ENCODE peak calls at places on chromosomes 4 and X, in eight cellular contexts. Z is body of pancreas, D is stomach, B is tibial nerve, W is cardiac muscle cell, G is lung, M is K562, C is MM.1S. O is an unnamed sample. For H3K36me3 and H3K4me1, the result is how much of the 10 kb centered on the place peaks cover.

GRCh38 chr4:143597271-143597670 is 83.8 kb downstream of the SMARCA5 start:
- DNase-seq in Z (no peak), D (no peak), B (no peak), W (no peak), G (no peak), M (no peak), C (no peak), O (no peak)

GRCh38 chr4:145839151-145839550 is 99.5 kb downstream of the ZNF827 start:
- DNase-seq in Z (no peak), D (no peak), B (no peak), W (no peak), G (no peak), M (no peak), C (no peak), O (no peak)

GRCh38 chr4:36385951-36386561 is 104.6 kb downstream of the DTHD1 start:
- DNase-seq in Z (no peak), D (no peak), B (no peak), W (no peak), G (no peak), M (no peak), C (peak), O (no peak)

GRCh38 chrX:87900320-87900908 is 382.8 kb downstream of the KLHL4 start:
- DNase-seq in Z (no peak), D (no peak), B (no peak), W (no peak), G (no peak), M (no peak), C (peak), O (no peak)

GRCh38 chr4:1368421-1369090 is 21.5 kb downstream of the UVSSA start:
- DNase-seq in Z (peak), D (no peak), B (no peak), W (no peak), G (no peak), M (no peak), C (no peak), O (peak)

GRCh38 chr4:139595989-139596679 is 40.1 kb upstream of the SETD7 start:
- DNase-seq in Z (no peak), D (no peak), B (peak), W (no peak), G (no peak), M (no peak), C (no peak), O (no peak)

GRCh38 chrX:18833071-18833731 is 125.8 kb downstream of the PPEF1 start:
- DNase-seq in Z (no peak), D (no peak), B (peak), W (no peak), G (no peak), M (no peak), C (no peak), O (peak)

GRCh38 chr4:82562553-82562854 is 716 bp upstream of the TMEM150C start:
- DNase-seq in Z (no peak), D (no peak), B (no peak), W (no peak), G (no peak), M (no peak), C (no peak), O (no peak)

GRCh38 chrX:10156199-10157031 is at the start of gene CLCN4:
- DNase-seq in Z (peak), D (peak), B (no peak), W (peak), G (peak), M (no peak), C (no peak), O (peak)

GRCh38 chr4:140628016-140628415 is 59.3 kb upstream of the UCP1 start:
- DNase-seq in Z (no peak), D (no peak), B (no peak), W (no peak), G (no peak), M (no peak), C (no peak), O (no peak)

GRCh38 chrX:32448320-32448719 is 763.0 kb downstream of the DMD start:
- DNase-seq in Z (no peak), D (no peak), B (no peak), W (no peak), G (no peak), M (no peak), C (peak), O (no peak)

GRCh38 chr4:76087007-76087769 is 12.7 kb downstream of the ART3 start:
- DNase-seq in Z (peak), D (peak), B (no peak), W (peak), G (no peak), M (peak), C (peak), O (no peak)

GRCh38 chrX:147838465-147839131 is 73.1 kb upstream of the FMR1 start:
- DNase-seq in Z (no peak), D (no peak), B (no peak), W (no peak), G (no peak), M (no peak), C (no peak), O (no peak)

GRCh38 chrX:50888884-50889283 is 21.7 kb upstream of the BMP15 start:
- DNase-seq in Z (no peak), D (no peak), B (no peak), W (no peak), G (no peak), M (no peak), C (no peak), O (no peak)

GRCh38 chrX:48468693-48469691 is 1.1 kb downstream of the SLC38A5 start:
- DNase-seq in Z (no peak), D (no peak), B (no peak), W (no peak), G (no peak), M (peak), C (peak), O (peak)

GRCh38 chr4:110172972-110173371 is 25.4 kb downstream of the ELOVL6 start:
- DNase-seq in Z (no peak), D (no peak), B (no peak), W (no peak), G (no peak), M (no peak), C (no peak), O (no peak)
- H3K36me3 ChIP-seq in Z (under half), D (under half), B (under half), W (under half), G (under half), M (half or more), C (under half), O (under half)

GRCh38 chr4:13905543-13905942 is 278.0 kb upstream of the BOD1L1 start:
- DNase-seq in Z (no peak), D (no peak), B (no peak), W (no peak), G (no peak), M (no peak), C (no peak), O (no peak)

GRCh38 chr4:13908455-13908854 is 280.9 kb upstream of the BOD1L1 start:
- DNase-seq in Z (no peak), D (no peak), B (no peak), W (no peak), G (no peak), M (no peak), C (no peak), O (no peak)

GRCh38 chr4:13903851-13904340 is 276.4 kb upstream of the BOD1L1 start:
- DNase-seq in Z (no peak), D (no peak), B (no peak), W (no peak), G (no peak), M (no peak), C (no peak), O (no peak)

GRCh38 chr4:13907255-13907751 is 279.8 kb upstream of the BOD1L1 start:
- DNase-seq in Z (no peak), D (no peak), B (no peak), W (no peak), G (no peak), M (no peak), C (peak), O (no peak)

GRCh38 chr4:13906727-13907126 is 279.2 kb upstream of the BOD1L1 start:
- DNase-seq in Z (no peak), D (no peak), B (no peak), W (no peak), G (no peak), M (no peak), C (no peak), O (no peak)
- H3K4me1 ChIP-seq in Z (under half), D (under half), B (under half), W (under half), G (under half), M (under half), C (under half), O (under half)

DNA sequence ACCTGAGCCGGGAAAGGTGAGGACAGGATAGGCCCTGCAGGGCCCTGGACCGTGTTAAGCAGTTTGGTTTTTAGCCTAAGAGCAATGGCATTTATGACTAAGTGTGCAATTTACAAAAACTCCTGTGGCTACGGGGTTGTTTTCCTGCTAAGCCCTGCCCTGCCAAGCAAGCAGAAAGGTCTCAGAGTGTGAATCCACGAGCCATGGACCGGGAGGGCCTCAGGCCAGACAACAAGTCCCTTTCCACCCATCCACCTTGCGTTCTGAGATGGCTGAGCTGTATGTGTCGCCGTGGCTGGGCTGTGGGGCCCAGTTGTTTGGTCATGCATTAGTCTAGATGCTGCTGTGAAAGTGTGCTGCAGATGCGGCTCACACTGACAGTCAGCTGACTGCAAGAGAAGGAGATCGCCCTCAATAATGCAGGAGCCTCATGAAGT is 33.9 kb upstream of the AFAP1 start:
- DNase-seq in Z (no peak), D (no peak), B (no peak), W (no peak), G (no peak), M (no peak), C (no peak), O (no peak)
- TF ChIP-seq CTCF in Z (no peak), D (no peak), B (no peak), W (no peak), G (no peak), M (no peak), C (no peak), O (no peak)

DNA sequence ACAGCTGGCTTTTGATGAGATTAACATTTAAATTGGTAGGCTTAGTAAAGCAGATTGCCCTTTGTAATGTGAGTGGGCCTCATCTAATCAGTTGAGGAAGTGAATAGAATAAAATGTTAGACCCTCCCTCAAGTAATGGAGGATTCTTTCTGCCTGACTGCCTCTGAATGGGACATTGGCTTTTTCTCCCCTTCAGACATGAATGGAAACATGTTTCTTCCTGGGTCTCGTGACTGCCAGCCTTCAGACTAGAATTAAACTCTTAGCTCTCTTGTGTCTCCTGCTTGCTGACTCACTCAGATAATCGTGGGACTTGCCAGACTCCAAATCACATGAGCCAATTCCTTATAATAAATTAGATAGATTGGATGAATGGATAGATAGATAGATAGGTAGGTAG is 266.6 kb downstream of the INPP4B start:
- DNase-seq in Z (no peak), D (no peak), B (no peak), W (no peak), G (no peak), M (no peak), C (no peak), O (no peak)
- H3K36me3 ChIP-seq in Z (under half), D (under half), B (under half), W (under half), G (under half), M (under half), C (under half), O (under half)